ENCODE peak calls at places on chromosomes 2 and 18, in eight cellular contexts. D is anterior cingulate cortex; T is aorta; W is pulmonary artery endothelial cell; S is stimulated activated CD8-positive, alpha-beta memory T cell treated with anti-CD3 and anti-CD28 coated beads, Interleukin-15, amount 100 ng/mL, for 24 hours; C is activated CD4-positive, CD25-positive, alpha-beta regulatory T cell treated with anti-CD3 and anti-CD28 coated beads, Interleukin-2, amount 50 U/mL, for 16 hours; P is RWPE1; L is stimulated activated CD4-positive, alpha-beta T cell treated with anti-CD3 and anti-CD28 coated beads, TNF-alpha, amount 100 ng/mL, for 4 hours. M is an unnamed sample.

GRCh38 chr2:173354073-173354600 is 535 bp upstream of the CDCA7 start:
- DNase-seq in W (no peak), D (no peak), S (no peak), T (no peak), P (peak; percentile 65), L (no peak), C (no peak), M (no peak)

GRCh38 chr2:192195548-192196418 is 1.1 kb upstream of the TMEFF2 start:
- DNase-seq in T (peak; percentile 72), P (peak; percentile 42), C (no peak), L (no peak), D (peak; percentile 65), S (no peak), W (no peak), M (peak; percentile 44)

GRCh38 chr18:63648241-63648640 is 4.2 kb upstream of the SERPINB4 start:
- DNase-seq in T (no peak), S (no peak), W (no peak), C (no peak), D (no peak), L (no peak), P (no peak), M (no peak)

GRCh38 chr2:99883356-99883867 is 259.0 kb downstream of the AFF3 start:
- DNase-seq in W (no peak), T (no peak), L (no peak), C (no peak), P (no peak), D (no peak), S (no peak), M (no peak)

GRCh38 chr18:8341481-8342230 is 267.6 kb upstream of the RAB12 start:
- DNase-seq in P (no peak), W (no peak), L (no peak), D (no peak), S (no peak), T (no peak), C (no peak), M (no peak)

GRCh38 chr2:219722276-219722883 is 95.0 kb downstream of the SLC4A3 start:
- DNase-seq in S (no peak), W (no peak), T (no peak), L (no peak), P (peak; percentile 87), D (no peak), C (no peak), M (no peak)

GRCh38 chr18:79912994-79913831 is 38.2 kb downstream of the SLC66A2 start:
- DNase-seq in D (no peak), L (no peak), T (peak; percentile 63), C (no peak), W (no peak), S (no peak), P (no peak), M (no peak)

GRCh38 chr2:151947524-151948165 is 119.4 kb upstream of the ARL5A start:
- DNase-seq in T (peak; percentile 80), D (peak; percentile 29), C (no peak), L (no peak), W (no peak), P (no peak), S (no peak), M (peak; percentile 69)

GRCh38 chr2:163348843-163349395 is 386.9 kb downstream of the FIGN start:
- DNase-seq in S (no peak), W (peak; percentile 59), P (no peak), C (no peak), D (no peak), T (no peak), L (no peak), M (no peak)

GRCh38 chr2:949384-949893 is 1.2 kb upstream of the SNTG2 start:
- DNase-seq in L (no peak), T (no peak), S (no peak), D (no peak), W (no peak), C (no peak), P (no peak), M (no peak)

GRCh38 chr2:216015722-216016464 is 2.5 kb upstream of the MREG start:
- DNase-seq in C (peak; percentile 7), D (no peak), P (no peak), T (no peak), S (no peak), L (no peak), W (no peak), M (no peak)